ENCODE peak calls at places on chromosome 6, in seven cellular contexts. One of them, this sample, is unnamed. For H3K4me1 and H3K9me3, the result is how much of the 10 kb centered on the place peaks cover.

GRCh38 chr6:80690611-80691090 is 584.2 kb downstream of the BCKDHB start:
- DNase-seq in psoas muscle: no peak
- DNase-seq in heart right ventricle: no peak
- DNase-seq in HCT116: no peak
- DNase-seq in IMR-90: peak
- DNase-seq in right cardiac atrium: no peak
- DNase-seq in uterus: no peak
- DNase-seq in this sample: no peak

GRCh38 chr6:108643184-108643583 is 82.5 kb downstream of the FOXO3 start:
- DNase-seq in psoas muscle: no peak
- DNase-seq in heart right ventricle: no peak
- DNase-seq in HCT116: no peak
- DNase-seq in IMR-90: no peak
- DNase-seq in right cardiac atrium: no peak
- DNase-seq in uterus: no peak
- DNase-seq in this sample: no peak

GRCh38 chr6:112086744-112087135 is 542 bp downstream of the TUBE1 start:
- DNase-seq in psoas muscle: no peak
- DNase-seq in heart right ventricle: no peak
- DNase-seq in HCT116: peak
- DNase-seq in IMR-90: peak
- DNase-seq in right cardiac atrium: no peak
- DNase-seq in uterus: no peak
- DNase-seq in this sample: no peak

GRCh38 chr6:101120747-101121146 is 239.6 kb upstream of the ASCC3 start:
- DNase-seq in psoas muscle: no peak
- DNase-seq in heart right ventricle: no peak
- DNase-seq in HCT116: no peak
- DNase-seq in IMR-90: no peak
- DNase-seq in right cardiac atrium: no peak
- DNase-seq in uterus: no peak
- DNase-seq in this sample: no peak

GRCh38 chr6:15962449-15962764 is 166.5 kb upstream of the MYLIP start:
- DNase-seq in psoas muscle: no peak
- DNase-seq in heart right ventricle: no peak
- DNase-seq in HCT116: no peak
- DNase-seq in IMR-90: peak
- DNase-seq in right cardiac atrium: no peak
- DNase-seq in uterus: no peak
- DNase-seq in this sample: no peak

GRCh38 chr6:101069191-101069795 is 188.2 kb upstream of the ASCC3 start:
- DNase-seq in psoas muscle: no peak
- DNase-seq in heart right ventricle: no peak
- DNase-seq in HCT116: no peak
- DNase-seq in IMR-90: no peak
- DNase-seq in right cardiac atrium: no peak
- DNase-seq in uterus: no peak
- DNase-seq in this sample: no peak

GRCh38 chr6:138637822-138638221 is 135.7 kb upstream of the CCDC28A start:
- DNase-seq in psoas muscle: no peak
- DNase-seq in heart right ventricle: no peak
- DNase-seq in HCT116: no peak
- DNase-seq in IMR-90: no peak
- DNase-seq in right cardiac atrium: no peak
- DNase-seq in uterus: no peak
- DNase-seq in this sample: no peak

GRCh38 chr6:21386744-21387143 is 206.8 kb upstream of the SOX4 start:
- DNase-seq in psoas muscle: no peak
- DNase-seq in heart right ventricle: no peak
- DNase-seq in HCT116: no peak
- DNase-seq in IMR-90: no peak
- DNase-seq in right cardiac atrium: no peak
- DNase-seq in uterus: no peak
- DNase-seq in this sample: no peak

GRCh38 chr6:87152528-87152950 is 2.8 kb upstream of the ZNF292 start:
- DNase-seq in psoas muscle: no peak
- DNase-seq in heart right ventricle: no peak
- DNase-seq in HCT116: no peak
- DNase-seq in IMR-90: peak
- DNase-seq in right cardiac atrium: no peak
- DNase-seq in uterus: no peak
- DNase-seq in this sample: no peak

GRCh38 chr6:47197672-47198640 is 111.7 kb downstream of the TNFRSF21 start:
- DNase-seq in psoas muscle: no peak
- DNase-seq in heart right ventricle: no peak
- DNase-seq in HCT116: no peak
- DNase-seq in IMR-90: no peak
- DNase-seq in right cardiac atrium: no peak
- DNase-seq in uterus: no peak
- DNase-seq in this sample: no peak

GRCh38 chr6:36320475-36320874 is 16.2 kb downstream of the BNIP5 start:
- DNase-seq in psoas muscle: no peak
- DNase-seq in heart right ventricle: no peak
- DNase-seq in HCT116: no peak
- DNase-seq in IMR-90: no peak
- DNase-seq in right cardiac atrium: no peak
- DNase-seq in uterus: no peak
- DNase-seq in this sample: no peak

GRCh38 chr6:138031850-138032249 is 75.4 kb downstream of the PERP start:
- DNase-seq in psoas muscle: no peak
- DNase-seq in heart right ventricle: no peak
- DNase-seq in HCT116: no peak
- DNase-seq in IMR-90: no peak
- DNase-seq in right cardiac atrium: no peak
- DNase-seq in uterus: no peak
- DNase-seq in this sample: no peak

DNA sequence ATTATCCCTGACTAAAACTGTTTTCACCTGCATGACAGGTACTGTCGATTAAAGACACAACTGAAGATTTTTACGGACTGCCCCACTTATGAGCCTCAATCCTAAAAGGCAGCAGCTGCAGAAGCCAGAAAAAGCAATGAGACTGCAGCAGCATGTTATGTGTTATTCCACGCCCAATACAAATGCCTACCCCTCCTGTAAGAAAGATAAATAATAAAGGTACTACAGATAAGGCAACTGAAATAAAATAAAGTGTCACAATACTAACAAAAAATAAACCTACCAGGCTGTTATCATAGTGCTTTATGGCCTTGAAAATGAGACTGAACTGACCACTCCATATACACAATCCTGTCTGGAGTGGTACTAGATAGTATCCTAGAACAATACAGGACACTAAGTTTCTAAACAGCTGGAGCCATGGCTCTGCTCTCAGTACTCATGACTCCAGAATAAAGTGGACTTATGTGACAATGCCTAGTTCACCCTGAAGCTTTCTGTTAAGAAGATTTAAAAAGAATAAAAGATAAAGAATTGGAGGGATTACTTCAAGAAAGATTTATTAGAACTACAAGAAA is 9.5 kb downstream of the BCLAF1 start:
- DNase-seq in psoas muscle: no peak
- DNase-seq in heart right ventricle: no peak
- DNase-seq in HCT116: no peak
- DNase-seq in IMR-90: no peak
- DNase-seq in right cardiac atrium: no peak
- DNase-seq in uterus: no peak
- DNase-seq in this sample: no peak
- H3K4me1 ChIP-seq in psoas muscle: half or more
- H3K4me1 ChIP-seq in heart right ventricle: half or more
- H3K4me1 ChIP-seq in HCT116: under half
- H3K4me1 ChIP-seq in IMR-90: under half
- H3K4me1 ChIP-seq in right cardiac atrium: under half
- H3K4me1 ChIP-seq in uterus: under half
- H3K4me1 ChIP-seq in this sample: under half

GRCh38 chr6:17156112-17156921 is 54.5 kb downstream of the STMND1 start:
- DNase-seq in psoas muscle: peak
- DNase-seq in heart right ventricle: peak
- DNase-seq in HCT116: peak
- DNase-seq in IMR-90: peak
- DNase-seq in right cardiac atrium: peak
- DNase-seq in uterus: peak
- DNase-seq in this sample: no peak
- H3K9me3 ChIP-seq in psoas muscle: under half
- H3K9me3 ChIP-seq in heart right ventricle: under half
- H3K9me3 ChIP-seq in HCT116: under half
- H3K9me3 ChIP-seq in IMR-90: under half
- H3K9me3 ChIP-seq in right cardiac atrium: under half
- H3K9me3 ChIP-seq in uterus: under half
- H3K9me3 ChIP-seq in this sample: under half

DNA sequence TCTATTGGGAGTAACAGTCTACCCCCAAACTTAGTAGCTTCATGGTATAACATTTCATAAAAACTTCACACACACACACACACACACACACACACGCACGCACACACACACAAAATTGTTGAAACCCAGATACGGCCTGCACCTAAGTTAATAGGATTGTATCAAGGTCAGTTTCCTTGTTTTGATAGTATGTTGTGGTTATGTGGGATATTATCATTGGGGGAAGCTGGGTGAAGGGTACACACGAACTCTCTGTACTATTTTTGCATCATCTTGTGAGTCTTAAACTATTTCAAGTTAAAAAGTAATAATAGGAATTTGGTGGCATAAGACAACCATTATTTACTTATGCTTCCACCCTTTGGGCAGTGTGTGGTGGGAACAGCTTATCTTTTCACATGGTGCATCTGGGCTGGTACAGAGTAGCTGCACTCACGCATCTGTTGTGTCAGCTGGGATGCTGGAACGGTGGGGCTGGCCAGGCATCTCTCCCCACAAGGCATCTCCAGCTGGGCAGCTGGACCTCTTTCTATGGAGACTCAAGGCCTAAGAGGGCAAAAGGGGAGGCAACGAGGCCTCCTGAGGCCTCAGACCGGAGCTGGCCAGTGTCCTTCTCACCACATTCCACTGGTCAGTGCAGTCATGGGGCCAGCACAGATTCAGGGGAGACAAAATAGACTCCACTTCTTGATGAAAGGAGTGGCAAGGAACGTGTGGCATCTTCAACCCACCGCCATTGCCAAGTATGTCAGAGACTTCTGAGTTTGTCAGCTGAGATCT is 20.4 kb upstream of the IP6K3 start:
- DNase-seq in psoas muscle: no peak
- DNase-seq in heart right ventricle: no peak
- DNase-seq in HCT116: no peak
- DNase-seq in IMR-90: no peak
- DNase-seq in right cardiac atrium: no peak
- DNase-seq in uterus: no peak
- DNase-seq in this sample: no peak
- H3K4me3 ChIP-seq in psoas muscle: no peak
- H3K4me3 ChIP-seq in heart right ventricle: no peak
- H3K4me3 ChIP-seq in HCT116: no peak
- H3K4me3 ChIP-seq in IMR-90: no peak
- H3K4me3 ChIP-seq in right cardiac atrium: no peak
- H3K4me3 ChIP-seq in uterus: no peak
- H3K4me3 ChIP-seq in this sample: no peak

GRCh38 chr6:35025241-35026188 is 115.6 kb downstream of the TCP11 start:
- DNase-seq in psoas muscle: no peak
- DNase-seq in heart right ventricle: no peak
- DNase-seq in HCT116: no peak
- DNase-seq in IMR-90: no peak
- DNase-seq in right cardiac atrium: no peak
- DNase-seq in uterus: no peak
- DNase-seq in this sample: no peak

GRCh38 chr6:35028781-35029180 is 112.4 kb downstream of the TCP11 start:
- DNase-seq in psoas muscle: no peak
- DNase-seq in heart right ventricle: no peak
- DNase-seq in HCT116: no peak
- DNase-seq in IMR-90: no peak
- DNase-seq in right cardiac atrium: no peak
- DNase-seq in uterus: no peak
- DNase-seq in this sample: no peak

GRCh38 chr6:35027807-35028206 is 113.3 kb downstream of the TCP11 start:
- DNase-seq in psoas muscle: no peak
- DNase-seq in heart right ventricle: no peak
- DNase-seq in HCT116: no peak
- DNase-seq in IMR-90: no peak
- DNase-seq in right cardiac atrium: no peak
- DNase-seq in uterus: no peak
- DNase-seq in this sample: no peak

GRCh38 chr6:35024601-35025054 is 116.5 kb downstream of the TCP11 start:
- DNase-seq in psoas muscle: peak
- DNase-seq in heart right ventricle: peak
- DNase-seq in HCT116: peak
- DNase-seq in IMR-90: peak
- DNase-seq in right cardiac atrium: peak
- DNase-seq in uterus: no peak
- DNase-seq in this sample: no peak

GRCh38 chr6:35026434-35027222 is 114.5 kb downstream of the TCP11 start:
- DNase-seq in psoas muscle: no peak
- DNase-seq in heart right ventricle: no peak
- DNase-seq in HCT116: peak
- DNase-seq in IMR-90: no peak
- DNase-seq in right cardiac atrium: no peak
- DNase-seq in uterus: no peak
- DNase-seq in this sample: no peak
- H3K4me1 ChIP-seq in psoas muscle: under half
- H3K4me1 ChIP-seq in heart right ventricle: half or more
- H3K4me1 ChIP-seq in HCT116: under half
- H3K4me1 ChIP-seq in IMR-90: under half
- H3K4me1 ChIP-seq in right cardiac atrium: under half
- H3K4me1 ChIP-seq in uterus: under half
- H3K4me1 ChIP-seq in this sample: under half

This sample was measured in aorta.